ENCODE peak calls at places on chromosomes 3 and 15, in six cellular contexts. P is GM12878, O is HepG2, Y is K562, E is SK-N-SH, I is H1. D is an unnamed sample.

GRCh38 chr3:192899540-192899982 is 18.1 kb downstream of the MB21D2 start:
- DNase-seq in I (no peak), P (no peak), O (no peak), E (no peak), Y (no peak), D (no peak)

GRCh38 chr15:34754171-34754580 is 622 bp downstream of the GJD2 start:
- DNase-seq in I (no peak), Y (no peak), O (no peak), P (no peak), E (peak; percentile 62), D (no peak)

GRCh38 chr3:14378415-14378814 is 24.0 kb upstream of the SLC6A6 start:
- DNase-seq in P (no peak), O (no peak), E (no peak), Y (no peak), I (no peak), D (no peak)

GRCh38 chr15:37372064-37372463 is 271.7 kb upstream of the MEIS2 start:
- DNase-seq in Y (no peak), I (no peak), P (no peak), E (peak; percentile 32), O (no peak), D (no peak)

GRCh38 chr3:176479291-176479690 is 718.0 kb downstream of the TBL1XR1 start:
- DNase-seq in E (no peak), P (no peak), O (no peak), Y (no peak), I (no peak), D (no peak)

GRCh38 chr15:101506491-101506890 is 17.0 kb upstream of the PCSK6 start:
- DNase-seq in O (no peak), I (no peak), P (no peak), Y (no peak), E (no peak), D (no peak)

GRCh38 chr15:92958105-92958504 is 58.0 kb downstream of the CHD2 start:
- DNase-seq in P (no peak), I (no peak), E (no peak), Y (no peak), O (no peak), D (no peak)

GRCh38 chr3:125431912-125432587 is 56.9 kb upstream of the ZNF148 start:
- DNase-seq in I (no peak), P (no peak), Y (no peak), O (peak; percentile 22), E (no peak), D (no peak)

GRCh38 chr15:48806151-48806550 is 4.7 kb downstream of the CEP152 start:
- DNase-seq in Y (no peak), O (no peak), I (no peak), E (no peak), P (no peak), D (no peak)

GRCh38 chr15:57364282-57365007 is 11.9 kb upstream of the CGNL1 start:
- DNase-seq in I (no peak), Y (no peak), E (no peak), O (peak; percentile 15), P (no peak), D (no peak)

GRCh38 chr3:50714953-50715352 is 40.2 kb downstream of the DOCK3 start:
- DNase-seq in Y (no peak), E (peak; percentile 45), P (no peak), I (no peak), O (no peak), D (no peak)

GRCh38 chr3:46706771-46707582 is 5.8 kb downstream of the TMIE start:
- DNase-seq in P (no peak), E (no peak), Y (no peak), I (no peak), O (no peak), D (no peak)

GRCh38 chr3:64316971-64317370 is 91.7 kb upstream of the PRICKLE2 start:
- DNase-seq in P (no peak), E (no peak), Y (no peak), O (no peak), I (no peak), D (no peak)

DNA sequence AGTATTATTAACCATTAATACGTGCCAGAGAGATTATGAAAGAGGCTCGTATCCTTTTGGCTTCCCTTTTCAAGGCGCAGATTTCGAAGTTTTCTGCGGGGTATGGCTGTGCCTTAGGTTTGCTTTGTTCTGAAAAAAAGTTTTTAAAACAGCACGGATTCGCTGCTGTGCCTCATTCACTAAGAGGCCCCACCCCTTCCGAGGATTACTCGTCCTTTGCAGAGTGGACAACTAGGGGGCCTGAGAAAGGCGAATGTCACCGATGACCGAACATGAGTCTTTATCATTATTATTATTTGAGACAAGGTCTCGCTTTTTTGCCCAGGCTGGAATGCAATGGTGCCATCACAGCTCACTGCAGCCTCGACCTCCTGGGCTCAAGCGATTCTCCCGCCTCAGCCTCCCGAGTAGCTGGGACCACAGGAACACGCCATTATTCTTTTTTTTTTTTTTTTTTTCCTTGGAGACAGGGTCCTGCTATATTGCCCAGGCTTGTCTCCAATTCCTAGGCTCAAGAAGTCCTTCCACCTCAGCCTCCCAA is 684 bp upstream of the RPS27L start:
- DNase-seq in I (no peak), E (peak; percentile 80), Y (peak; percentile 44), O (peak; percentile 70), P (no peak), D (peak; percentile 45)
- TF ChIP-seq GABPA in I (no peak), E (no peak), Y (no peak), O (no peak), P (no peak), D (no peak)

GRCh38 chr3:184322731-184323487 is 8.5 kb downstream of the EIF4G1 start:
- DNase-seq in I (no peak), Y (no peak), P (no peak), O (no peak), E (peak; percentile 17), D (peak; percentile 97)
- TF ChIP-seq POLR2AphosphoS5 in I (no peak), Y (no peak), P (peak; percentile 41), O (no peak), E (no peak), D (peak; percentile 45)

GRCh38 chr3:114449271-114450007 is 155.6 kb downstream of the TIGIT start:
- DNase-seq in O (no peak), E (no peak), Y (no peak), P (no peak), I (no peak), D (no peak)
- H3K27ac ChIP-seq in O (no peak overlapping the region), E (no peak overlapping the region), Y (no peak overlapping the region), P (peak overlapping the region; percentile 93), I (no peak overlapping the region), D (no peak overlapping the region)

GRCh38 chr15:50940506-50940905 is 32.0 kb downstream of the AP4E1 start:
- DNase-seq in E (no peak), O (peak; percentile 8), Y (no peak), P (no peak), I (no peak), D (no peak)

GRCh38 chr15:50943623-50944022 is 35.1 kb downstream of the AP4E1 start:
- DNase-seq in P (no peak), I (no peak), O (no peak), E (no peak), Y (no peak), D (no peak)

GRCh38 chr15:50939911-50940310 is 31.4 kb downstream of the AP4E1 start:
- DNase-seq in O (peak; percentile 30), I (no peak), Y (no peak), E (no peak), P (no peak), D (no peak)

GRCh38 chr15:50944692-50945091 is 36.2 kb downstream of the AP4E1 start:
- DNase-seq in Y (no peak), I (no peak), O (no peak), E (no peak), P (no peak), D (no peak)

GRCh38 chr15:50945725-50946124 is 37.2 kb downstream of the AP4E1 start:
- DNase-seq in O (no peak), E (no peak), Y (no peak), P (no peak), I (no peak), D (no peak)
- TF ChIP-seq GABPA in O (no peak), E (no peak), Y (no peak), P (no peak), I (no peak), D (no peak)

DNA sequence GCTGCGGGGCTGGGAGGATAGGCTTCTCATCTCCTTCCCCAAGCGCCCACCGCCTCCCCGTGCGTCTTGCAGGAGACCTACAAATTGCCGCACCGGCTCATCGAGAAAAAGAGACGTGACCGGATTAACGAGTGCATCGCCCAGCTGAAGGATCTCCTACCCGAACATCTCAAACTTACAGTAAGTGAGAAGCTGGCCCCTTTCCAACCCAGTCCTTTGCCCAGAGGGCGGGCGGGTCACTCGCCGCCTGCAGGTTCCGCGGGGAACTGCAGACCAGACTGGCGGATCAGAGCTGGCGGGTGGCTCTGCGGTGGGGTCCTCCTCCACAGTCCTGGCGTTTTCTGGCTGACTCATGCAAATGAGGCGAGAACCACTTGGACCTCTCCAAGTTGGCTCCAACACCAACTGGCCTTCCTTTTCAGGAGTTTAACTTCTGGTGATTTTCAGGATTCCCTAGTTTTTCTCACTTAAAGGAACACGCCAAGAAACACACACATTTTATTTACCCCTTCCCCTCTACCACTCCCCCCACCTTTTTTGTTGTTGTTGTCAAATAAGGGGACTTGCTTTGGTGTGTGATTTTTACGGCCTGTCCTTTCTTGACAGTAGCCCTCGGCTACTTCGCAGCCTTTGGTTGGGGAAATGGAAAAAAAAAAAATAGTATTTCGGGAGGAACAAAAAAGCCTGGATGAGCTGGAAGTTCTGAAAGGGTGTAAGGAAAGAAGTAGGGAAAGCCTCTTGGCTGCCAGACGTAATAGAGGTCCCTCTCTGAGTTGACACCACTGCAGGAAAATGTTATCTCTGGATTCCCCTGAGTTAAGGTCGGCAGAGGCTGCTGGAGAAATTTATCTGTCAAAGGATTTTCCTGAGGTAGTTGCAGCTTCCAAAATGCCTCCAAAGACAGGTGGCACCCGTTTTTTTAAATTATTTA is 1.3 kb downstream of the BHLHE40 start:
- DNase-seq in O (peak; percentile 65), P (peak; percentile 66), I (no peak), E (peak; percentile 82), Y (peak; percentile 82), D (peak; percentile 91)
- TF ChIP-seq POLR2AphosphoS5 in O (peak; percentile 54), P (peak; percentile 81), I (no peak), E (peak; percentile 63), Y (peak; percentile 85), D (peak; percentile 58)

DNA sequence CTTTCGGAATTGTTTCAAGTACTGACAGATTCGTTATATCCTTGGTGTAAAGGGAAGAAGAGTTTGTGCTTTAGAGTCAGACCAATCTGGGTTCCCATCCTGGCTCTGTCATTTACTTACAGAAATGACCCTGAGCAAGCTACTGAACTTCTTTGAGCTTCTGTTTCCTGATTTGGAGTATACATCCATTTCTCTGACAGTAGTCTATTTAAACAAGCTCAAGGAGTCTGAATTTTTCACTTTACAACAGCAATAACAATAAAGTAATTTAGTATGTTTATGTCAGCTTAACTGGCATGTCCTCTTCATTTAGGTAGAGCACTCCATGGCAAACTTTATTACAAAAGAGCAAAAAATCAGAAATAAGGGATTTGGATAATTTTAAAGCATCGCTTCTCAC is 27.8 kb downstream of the FAM98B start:
- DNase-seq in I (no peak), E (no peak), O (no peak), Y (no peak), P (no peak), D (no peak)
- H3K27ac ChIP-seq in I (no peak overlapping the region), E (no peak overlapping the region), O (no peak overlapping the region), Y (no peak overlapping the region), P (no peak overlapping the region), D (no peak overlapping the region)